ENCODE peak calls at places on chromosome 18, in four cellular contexts. A, D, N and L are unnamed samples. For H3F3A, the result is how much of the 10 kb centered on the place peaks cover.

GRCh38 chr18:31325051-31325450 is 7.1 kb downstream of the DSG1 start:
- DNase-seq in A (peak), D (no peak), N (no peak), L (no peak)

GRCh38 chr18:35430721-35431441 is 53.7 kb upstream of the ZNF396 start:
- DNase-seq in A (no peak), D (no peak), N (no peak), L (no peak)

GRCh38 chr18:58257461-58257860 is 213.4 kb downstream of the NEDD4L start:
- DNase-seq in A (no peak), D (no peak), N (no peak), L (no peak)

GRCh38 chr18:23573948-23574431 is 12.3 kb downstream of the NPC1 start:
- DNase-seq in A (peak), D (peak), N (peak), L (peak)

GRCh38 chr18:56067216-56067611 is 479.2 kb upstream of the TCF4 start:
- DNase-seq in A (peak), D (no peak), N (no peak), L (no peak)

GRCh38 chr18:46320928-46321855 is 217.0 kb downstream of the HAUS1 start:
- DNase-seq in A (peak), D (no peak), N (no peak), L (no peak)

GRCh38 chr18:8870528-8870927 is 165.2 kb downstream of the MTCL1 start:
- DNase-seq in A (peak), D (no peak), N (no peak), L (no peak)

GRCh38 chr18:21313576-21313975 is 71.5 kb downstream of the GREB1L start:
- DNase-seq in A (no peak), D (no peak), N (no peak), L (no peak)

DNA sequence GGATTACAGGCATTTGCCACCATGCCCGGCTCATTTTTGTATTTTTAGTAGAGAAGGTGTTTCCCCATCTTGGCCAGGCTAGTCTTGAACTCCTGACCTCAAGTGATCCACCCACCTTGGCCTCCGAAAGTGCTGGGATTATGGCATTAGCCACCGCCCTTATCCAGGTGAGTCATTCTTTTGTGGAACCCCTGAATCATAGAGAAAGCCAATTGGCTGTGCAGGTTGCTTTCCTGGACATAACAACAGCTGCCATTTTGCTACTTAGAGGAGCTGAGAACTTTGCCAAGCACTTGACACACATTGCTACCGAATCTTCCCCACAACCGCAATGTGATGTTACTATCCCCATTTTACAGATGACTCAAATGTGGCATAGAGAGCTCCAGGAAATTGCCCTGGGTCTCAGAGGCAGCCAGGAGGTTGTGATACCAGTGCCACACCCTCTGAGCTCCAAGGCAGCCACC is 36.0 kb downstream of the SETBP1 start:
- DNase-seq in A (peak), D (no peak), N (no peak), L (no peak)
- H3F3A ChIP-seq in A (under half), D (under half), N (under half), L (under half)

GRCh38 chr18:50193796-50194622 is 938 bp downstream of the MYO5B start:
- DNase-seq in A (no peak), D (peak), N (peak), L (peak)

GRCh38 chr18:50194623-50195532 is at the start of gene MYO5B:
- DNase-seq in A (peak), D (peak), N (peak), L (peak)

GRCh38 chr18:50190926-50191325 is 4.0 kb downstream of the MYO5B start:
- DNase-seq in A (peak), D (no peak), N (no peak), L (no peak)

GRCh38 chr18:50195689-50196088 is 742 bp upstream of the MYO5B start:
- DNase-seq in A (no peak), D (no peak), N (no peak), L (no peak)

GRCh38 chr18:50192903-50193795 is 1.8 kb downstream of the MYO5B start:
- DNase-seq in A (no peak), D (peak), N (peak), L (no peak)
- TF ChIP-seq EZH2 in A (no peak), D (no peak), N (no peak), L (no peak)

GRCh38 chr18:10797882-10798281 is 272.1 kb downstream of the NAPG start:
- DNase-seq in A (no peak), D (peak), N (no peak), L (peak)

GRCh38 chr18:10793730-10794370 is 268.0 kb downstream of the NAPG start:
- DNase-seq in A (no peak), D (no peak), N (no peak), L (no peak)

GRCh38 chr18:10794771-10795170 is 268.9 kb downstream of the NAPG start:
- DNase-seq in A (no peak), D (no peak), N (no peak), L (no peak)

DNA sequence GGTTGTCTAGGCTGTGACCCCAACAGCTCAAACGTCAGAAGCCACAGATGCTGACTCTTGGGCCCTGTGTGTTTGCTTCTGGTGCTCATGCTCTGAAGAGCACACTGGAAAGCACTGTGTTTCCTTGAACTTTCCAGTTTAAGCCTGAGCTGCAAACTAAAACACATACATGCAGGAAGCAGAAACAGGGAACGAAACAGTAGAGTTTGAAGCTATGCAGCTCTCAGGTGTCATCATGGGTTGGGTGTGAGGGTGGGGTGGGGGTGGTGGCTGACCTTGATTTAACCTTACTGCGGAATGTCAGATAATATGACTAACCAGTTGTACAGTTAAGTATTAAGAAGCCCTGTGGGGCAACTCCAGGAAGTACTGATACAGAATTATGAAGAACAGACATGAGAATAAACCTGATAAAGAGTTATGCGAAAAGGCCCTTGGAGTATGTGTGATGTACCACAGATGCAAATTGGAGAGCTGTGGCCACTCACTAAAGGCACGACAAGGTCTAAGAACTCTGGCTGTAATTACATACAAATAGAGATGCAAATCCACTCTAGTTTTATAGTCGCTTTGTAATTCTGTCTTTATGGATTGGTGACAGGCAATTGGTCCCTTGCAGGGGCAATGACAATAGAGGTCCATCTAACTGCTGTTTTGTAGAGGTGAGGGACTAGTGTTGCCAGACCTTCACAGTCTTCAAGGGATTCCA is 273.1 kb downstream of the NAPG start:
- DNase-seq in A (peak), D (peak), N (no peak), L (peak)
- H2AFZ ChIP-seq in A (peak), D (no peak), N (no peak), L (no peak)

DNA sequence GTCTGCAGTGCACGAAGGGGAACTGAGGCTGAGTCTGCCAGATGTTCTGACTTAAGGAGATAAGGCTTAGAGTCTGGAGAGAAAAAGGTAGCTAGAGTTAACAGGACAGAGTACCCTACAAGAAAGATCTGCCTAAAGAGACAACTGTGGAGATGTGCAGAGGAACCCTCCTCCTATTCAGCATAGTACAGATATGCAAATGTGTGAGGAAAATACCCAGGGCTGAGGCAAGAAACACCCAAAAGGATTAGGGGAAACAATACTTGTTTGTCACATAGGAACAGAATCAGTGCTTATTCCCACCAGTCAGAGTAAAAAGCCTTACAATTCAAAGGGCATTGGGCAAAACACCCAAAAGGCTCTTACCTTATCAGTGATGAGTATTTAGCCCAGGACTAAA is 67.8 kb downstream of the SS18 start:
- DNase-seq in A (no peak), D (no peak), N (no peak), L (no peak)
- H3F3A ChIP-seq in A (under half), D (under half), N (under half), L (under half)

GRCh38 chr18:69401475-69402218 is 959 bp downstream of the DOK6 start:
- DNase-seq in A (peak), D (peak), N (no peak), L (no peak)
- TF ChIP-seq EZH2 in A (no peak), D (peak), N (no peak), L (no peak)

GRCh38 chr18:2108581-2108980 is 462.7 kb downstream of the METTL4 start:
- DNase-seq in A (no peak), D (no peak), N (no peak), L (no peak)
- H2AFZ ChIP-seq in A (no peak), D (no peak), N (no peak), L (no peak)

GRCh38 chr18:42157878-42158277 is 202.8 kb downstream of the PIK3C3 start:
- DNase-seq in A (no peak), D (no peak), N (no peak), L (no peak)
- H3F3A ChIP-seq in A (under half), D (under half), N (under half), L (under half)

GRCh38 chr18:61333746-61334490 is 688 bp downstream of the CDH20 start:
- DNase-seq in A (peak), D (peak), N (no peak), L (no peak)

GRCh38 chr18:61334951-61335736 is 1.9 kb downstream of the CDH20 start:
- DNase-seq in A (peak), D (no peak), N (no peak), L (no peak)

GRCh38 chr18:61331051-61331450 is 2.2 kb upstream of the CDH20 start:
- DNase-seq in A (no peak), D (no peak), N (no peak), L (no peak)

GRCh38 chr18:61334491-61334850 is 1.2 kb downstream of the CDH20 start:
- DNase-seq in A (peak), D (no peak), N (no peak), L (no peak)

DNA sequence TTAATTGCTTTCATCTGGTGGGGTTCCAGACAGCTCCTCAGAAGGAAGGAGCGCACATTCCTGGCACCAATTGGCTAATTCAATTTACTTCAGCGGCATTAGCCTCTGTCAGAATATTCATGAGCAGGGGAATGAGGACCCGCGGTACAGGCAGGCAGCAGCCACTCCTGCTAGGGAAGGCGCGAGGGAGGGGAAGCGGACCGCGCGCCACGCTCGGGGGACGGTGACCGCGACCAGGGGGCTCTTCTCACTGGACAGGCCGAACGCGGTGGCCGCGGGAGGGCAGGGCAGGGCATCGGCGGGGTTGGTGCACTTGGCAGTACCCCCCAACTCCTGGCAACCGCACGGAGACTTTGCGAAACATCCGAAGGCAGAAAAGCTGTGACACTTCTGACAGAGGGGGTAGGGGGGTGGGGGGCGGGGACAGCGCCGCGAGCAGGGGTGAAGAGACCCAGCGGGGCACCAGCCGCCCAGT is at the start of gene CDH20:
- DNase-seq in A (no peak), D (peak), N (no peak), L (no peak)
- TF ChIP-seq EZH2 in A (no peak), D (no peak), N (no peak), L (no peak)

GRCh38 chr18:37335337-37335736 is 230.3 kb downstream of the CELF4 start:
- DNase-seq in A (peak), D (no peak), N (no peak), L (no peak)
- H2AFZ ChIP-seq in A (peak), D (no peak), N (no peak), L (no peak)